ENCODE peak calls at places on chromosomes 6 and 20, in six cellular contexts. P, L, U, X, B and F are unnamed samples.

GRCh38 chr6:158849899-158850806 is 31.0 kb upstream of the EZR start:
- DNase-seq in P (peak; percentile 97), L (peak; percentile 78), U (peak; percentile 85), X (no peak), B (no peak), F (no peak)

GRCh38 chr20:2122921-2123320 is 21.3 kb downstream of the STK35 start:
- DNase-seq in P (peak; percentile 26), L (peak; percentile 57), U (no peak), X (no peak), B (no peak), F (no peak)

GRCh38 chr6:36625161-36625919 is 31.2 kb downstream of the SRSF3 start:
- DNase-seq in P (peak; percentile 46), L (peak; percentile 78), U (no peak), X (no peak), B (peak; percentile 0), F (no peak)

GRCh38 chr20:19913927-19914614 is 103.1 kb upstream of the NAA20 start:
- DNase-seq in P (peak; percentile 43), L (no peak), U (no peak), X (no peak), B (no peak), F (no peak)

GRCh38 chr6:16811277-16811979 is 50.2 kb upstream of the ATXN1 start:
- DNase-seq in P (no peak), L (no peak), U (no peak), X (no peak), B (no peak), F (no peak)

GRCh38 chr6:110625883-110626282 is 149.5 kb upstream of the SLC22A16 start:
- DNase-seq in P (peak; percentile 53), L (peak; percentile 34), U (no peak), X (no peak), B (no peak), F (no peak)

GRCh38 chr6:149929422-149929821 is 6.5 kb upstream of the RAET1G start:
- DNase-seq in P (no peak), L (no peak), U (no peak), X (no peak), B (no peak), F (no peak)

GRCh38 chr20:58256842-58257241 is 28.4 kb upstream of the ANKRD60 start:
- DNase-seq in P (no peak), L (no peak), U (no peak), X (no peak), B (no peak), F (no peak)

GRCh38 chr20:14441201-14441600 is 103.8 kb upstream of the FLRT3 start:
- DNase-seq in P (peak; percentile 6), L (peak; percentile 33), U (no peak), X (no peak), B (no peak), F (no peak)

GRCh38 chr20:62361799-62362589 is 5.1 kb downstream of the LAMA5 start:
- DNase-seq in P (no peak), L (no peak), U (peak; percentile 71), X (no peak), B (peak; percentile 90), F (no peak)

GRCh38 chr6:139888691-139889122 is 514.3 kb upstream of the CITED2 start:
- DNase-seq in P (no peak), L (peak; percentile 39), U (no peak), X (no peak), B (no peak), F (no peak)

GRCh38 chr6:165685302-165685701 is 22.3 kb upstream of the PDE10A start:
- DNase-seq in P (no peak), L (no peak), U (no peak), X (no peak), B (no peak), F (no peak)

GRCh38 chr6:42118162-42119001 is 24.0 kb downstream of the C6orf132 start:
- DNase-seq in P (no peak), L (peak; percentile 36), U (peak; percentile 85), X (peak; percentile 27), B (peak; percentile 86), F (no peak)

GRCh38 chr20:42027746-42028268 is 409.6 kb upstream of the CHD6 start:
- DNase-seq in P (no peak), L (no peak), U (no peak), X (no peak), B (no peak), F (no peak)

GRCh38 chr6:134663800-134664535 is 285.9 kb downstream of the ALDH8A1 start:
- DNase-seq in P (peak; percentile 48), L (no peak), U (no peak), X (no peak), B (no peak), F (no peak)

GRCh38 chr6:150940951-150941350 is 75.4 kb downstream of the MTHFD1L start:
- DNase-seq in P (peak; percentile 53), L (no peak), U (no peak), X (no peak), B (no peak), F (no peak)

GRCh38 chr6:6629416-6629815 is 40.9 kb downstream of the LY86 start:
- DNase-seq in P (peak; percentile 6), L (peak; percentile 25), U (no peak), X (no peak), B (no peak), F (no peak)

GRCh38 chr20:63941282-63942060 is 14.7 kb downstream of the UCKL1 start:
- DNase-seq in P (no peak), L (peak; percentile 15), U (no peak), X (no peak), B (peak; percentile 90), F (no peak)

GRCh38 chr6:16331328-16332174 is 93.2 kb downstream of the GMPR start:
- DNase-seq in P (peak; percentile 72), L (peak; percentile 89), U (peak; percentile 83), X (no peak), B (peak; percentile 84), F (peak; percentile 72)

GRCh38 chr20:50438986-50439407 is 71.2 kb upstream of the PTPN1 start:
- DNase-seq in P (peak; percentile 63), L (no peak), U (peak; percentile 58), X (no peak), B (no peak), F (no peak)

GRCh38 chr6:146359123-146359522 is 184.5 kb upstream of the RAB32 start:
- DNase-seq in P (no peak), L (peak; percentile 11), U (no peak), X (no peak), B (no peak), F (no peak)

DNA sequence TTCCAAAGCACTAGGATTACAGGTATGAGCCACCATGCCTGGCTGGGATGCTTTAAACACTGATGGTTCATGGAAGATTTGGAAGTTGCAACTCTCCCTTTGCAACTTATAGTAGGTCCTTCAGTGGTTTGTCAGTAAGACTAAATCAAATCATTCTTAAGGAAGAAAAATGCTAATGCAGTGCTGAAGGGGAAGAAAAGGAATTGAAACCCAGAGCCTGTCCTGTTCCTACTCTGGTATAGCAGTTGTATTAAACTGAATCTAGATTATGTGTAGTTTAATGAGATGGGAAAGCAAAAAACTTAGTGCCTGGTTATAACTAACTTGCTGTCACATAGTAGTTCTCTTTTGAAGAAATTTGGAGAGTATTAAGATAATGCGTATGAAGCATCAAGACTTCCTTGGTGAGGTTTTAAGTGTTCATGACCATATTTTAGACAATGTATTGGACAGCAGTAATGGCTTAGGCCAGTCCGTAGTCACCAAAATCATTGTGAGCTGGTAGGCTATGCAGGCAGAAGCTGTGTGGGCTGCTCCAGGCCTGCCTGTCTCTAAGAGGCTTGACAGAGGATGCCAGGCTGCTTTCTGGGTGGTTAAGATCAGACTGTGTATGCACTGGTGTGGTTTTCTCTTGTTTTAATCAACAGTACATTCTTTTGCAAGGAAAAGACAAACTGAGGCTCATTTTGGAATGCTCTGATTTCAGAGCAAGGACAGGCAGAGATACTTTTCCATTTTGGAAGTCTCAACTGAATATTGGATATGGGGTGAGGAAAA is 14.0 kb downstream of the PAQR8 start:
- DNase-seq in P (no peak), L (no peak), U (no peak), X (no peak), B (no peak), F (no peak)
- H3K27ac ChIP-seq in P (no peak overlapping the region), L (no peak overlapping the region), U (no peak overlapping the region), X (peak overlapping the region; percentile 51), B (no peak overlapping the region), F (peak overlapping the region; percentile 82)

GRCh38 chr6:1894954-1895353 is 285.2 kb downstream of the FOXC1 start:
- DNase-seq in P (no peak), L (no peak), U (no peak), X (no peak), B (no peak), F (no peak)

GRCh38 chr6:1893470-1894130 is 283.9 kb downstream of the FOXC1 start:
- DNase-seq in P (no peak), L (peak; percentile 31), U (no peak), X (no peak), B (no peak), F (no peak)

GRCh38 chr6:1890071-1890470 is 280.4 kb downstream of the FOXC1 start:
- DNase-seq in P (peak; percentile 66), L (peak; percentile 68), U (no peak), X (no peak), B (no peak), F (no peak)

GRCh38 chr6:1890987-1891386 is 281.3 kb downstream of the FOXC1 start:
- DNase-seq in P (no peak), L (no peak), U (no peak), X (no peak), B (no peak), F (no peak)

DNA sequence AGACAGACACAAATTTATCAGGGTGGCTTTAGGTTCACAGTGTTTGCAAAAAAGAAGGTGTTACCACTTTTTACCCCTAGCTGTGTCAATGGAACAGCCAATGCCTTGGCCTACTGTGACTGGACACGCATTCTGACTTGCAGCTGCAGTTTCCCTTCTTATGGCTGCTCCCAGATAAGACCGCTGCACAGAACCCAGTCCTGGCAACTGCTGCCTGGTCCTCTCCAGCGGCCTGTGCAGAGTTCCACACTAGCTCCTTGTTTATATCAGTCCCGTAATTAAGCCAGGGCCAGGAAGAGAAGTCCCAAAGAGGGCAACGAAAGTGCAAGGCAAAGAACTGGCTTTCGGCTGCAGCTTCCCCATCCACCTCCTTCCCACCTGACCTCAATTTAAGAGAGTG is 283.0 kb downstream of the FOXC1 start:
- DNase-seq in P (no peak), L (no peak), U (no peak), X (no peak), B (no peak), F (no peak)
- H3K27ac ChIP-seq in P (no peak overlapping the region), L (no peak overlapping the region), U (no peak overlapping the region), X (no peak overlapping the region), B (no peak overlapping the region), F (no peak overlapping the region)

GRCh38 chr6:79670789-79671188 is 39.7 kb downstream of the SH3BGRL2 start:
- DNase-seq in P (no peak), L (no peak), U (no peak), X (no peak), B (no peak), F (no peak)

GRCh38 chr6:79672631-79673065 is 41.5 kb downstream of the SH3BGRL2 start:
- DNase-seq in P (peak; percentile 8), L (peak; percentile 41), U (peak; percentile 51), X (no peak), B (no peak), F (no peak)

GRCh38 chr6:79673947-79674346 is 42.8 kb downstream of the SH3BGRL2 start:
- DNase-seq in P (no peak), L (no peak), U (no peak), X (no peak), B (no peak), F (no peak)

GRCh38 chr6:79669766-79670165 is 38.6 kb downstream of the SH3BGRL2 start:
- DNase-seq in P (no peak), L (no peak), U (no peak), X (no peak), B (no peak), F (no peak)

GRCh38 chr6:79671605-79672266 is 40.6 kb downstream of the SH3BGRL2 start:
- DNase-seq in P (peak; percentile 33), L (no peak), U (peak; percentile 59), X (no peak), B (peak; percentile 86), F (no peak)
- H3K27ac ChIP-seq in P (peak overlapping the region; percentile 21), L (peak overlapping the region; percentile 55), U (peak overlapping the region; percentile 63), X (peak overlapping the region; percentile 5), B (peak overlapping the region; percentile 65), F (peak overlapping the region; percentile 32)

GRCh38 chr6:80249897-80250296 is 143.4 kb downstream of the BCKDHB start:
- DNase-seq in P (peak; percentile 12), L (peak; percentile 12), U (no peak), X (no peak), B (no peak), F (no peak)
- H3K27ac ChIP-seq in P (no peak overlapping the region), L (no peak overlapping the region), U (no peak overlapping the region), X (no peak overlapping the region), B (no peak overlapping the region), F (no peak overlapping the region)